ENCODE peak calls at places on chromosome 6, in nine cellular contexts. A is SJSA1, T is posterior cingulate gyrus, F is HFF-Myc, L is nephron progenitor cell, E is epithelial cell of esophagus, D is NCI-H146, X is H9, J is A673. U is an unnamed sample.

GRCh38 chr6:54533567-54533966 is 225.3 kb downstream of the TINAG start:
- DNase-seq in T (no peak), D (no peak), E (no peak), A (no peak), X (no peak), L (no peak), J (no peak), F (no peak), U (no peak)

GRCh38 chr6:153108320-153108719 is 22.8 kb downstream of the RGS17 start:
- DNase-seq in E (peak), D (peak), X (no peak), F (peak), T (no peak), A (no peak), J (no peak), L (no peak), U (no peak)

GRCh38 chr6:130981409-130981808 is 81.6 kb downstream of the EPB41L2 start:
- DNase-seq in X (no peak), J (peak), E (no peak), D (no peak), A (no peak), L (no peak), F (peak), T (no peak), U (no peak)

GRCh38 chr6:161918608-161919205 is 644.8 kb upstream of the AGPAT4 start:
- DNase-seq in A (no peak), L (no peak), X (no peak), T (no peak), D (no peak), E (no peak), F (no peak), J (no peak), U (no peak)

GRCh38 chr6:130896249-130896648 is 69.0 kb downstream of the SMLR1 start:
- DNase-seq in A (no peak), J (no peak), X (no peak), F (no peak), D (no peak), E (no peak), T (no peak), L (no peak), U (no peak)

GRCh38 chr6:143549630-143550268 is 38.2 kb upstream of the FUCA2 start:
- DNase-seq in A (no peak), D (no peak), X (no peak), L (no peak), F (no peak), E (peak), J (no peak), T (no peak), U (no peak)

GRCh38 chr6:33983109-33983475 is 162.8 kb downstream of the GRM4 start:
- DNase-seq in F (no peak), T (no peak), J (no peak), D (peak), E (peak), X (peak), L (no peak), A (no peak), U (no peak)

GRCh38 chr6:108180776-108181175 is 15.0 kb downstream of the NR2E1 start:
- DNase-seq in A (no peak), D (no peak), E (no peak), T (no peak), L (no peak), F (no peak), J (no peak), X (no peak), U (no peak)

GRCh38 chr6:111592726-111593515 is 12.8 kb downstream of the TRAF3IP2 start:
- DNase-seq in A (no peak), J (no peak), E (peak), L (no peak), X (no peak), F (no peak), D (no peak), T (no peak), U (no peak)

GRCh38 chr6:159939591-159940016 is 29.3 kb upstream of the IGF2R start:
- DNase-seq in D (no peak), F (no peak), A (no peak), J (no peak), E (no peak), L (no peak), X (no peak), T (no peak), U (no peak)

GRCh38 chr6:6588064-6588923 is at the start of gene LY86:
- DNase-seq in J (no peak), A (no peak), E (no peak), L (no peak), D (no peak), T (no peak), F (no peak), X (no peak), U (no peak)

GRCh38 chr6:40492126-40492525 is 95.0 kb downstream of the LRFN2 start:
- DNase-seq in J (no peak), X (peak), D (no peak), F (no peak), E (peak), L (no peak), A (no peak), T (no peak), U (no peak)

GRCh38 chr6:31701666-31702420 is 1.3 kb downstream of the ABHD16A start:
- DNase-seq in D (peak), A (no peak), F (no peak), J (no peak), L (no peak), X (no peak), T (no peak), E (no peak), U (no peak)

GRCh38 chr6:147043994-147044477 is 160.2 kb upstream of the STXBP5 start:
- DNase-seq in A (peak), D (peak), X (no peak), F (peak), J (no peak), E (peak), L (no peak), T (no peak), U (no peak)

GRCh38 chr6:11324453-11325023 is 92.1 kb upstream of the NEDD9 start:
- DNase-seq in E (no peak), T (no peak), D (no peak), F (no peak), L (no peak), J (no peak), A (no peak), X (no peak), U (no peak)

GRCh38 chr6:113623124-113623523 is 234.0 kb upstream of the MARCKS start:
- DNase-seq in F (no peak), D (no peak), T (no peak), X (no peak), J (no peak), E (no peak), L (no peak), A (no peak), U (no peak)

GRCh38 chr6:54085526-54085925 is 25.7 kb upstream of the MLIP start:
- DNase-seq in L (no peak), A (no peak), T (no peak), J (no peak), E (peak), F (peak), X (no peak), D (no peak), U (no peak)

GRCh38 chr6:1363729-1364572 is 25.4 kb upstream of the FOXF2 start:
- DNase-seq in T (no peak), J (peak), D (no peak), L (no peak), E (peak), F (peak), A (peak), X (no peak), U (no peak)

GRCh38 chr6:129032602-129033001 is 149.7 kb downstream of the LAMA2 start:
- DNase-seq in L (no peak), A (no peak), J (no peak), D (no peak), X (no peak), E (no peak), F (no peak), T (no peak), U (no peak)

GRCh38 chr6:89008763-89009374 is 45.5 kb upstream of the RNGTT start:
- DNase-seq in T (no peak), F (no peak), L (no peak), J (no peak), A (no peak), X (no peak), D (no peak), E (no peak), U (no peak)

GRCh38 chr6:151059612-151060095 is 180.1 kb upstream of the AKAP12 start:
- DNase-seq in J (no peak), T (no peak), X (no peak), A (no peak), D (no peak), F (no peak), E (no peak), L (peak), U (no peak)

GRCh38 chr6:19180348-19181073 is 656.7 kb upstream of the ID4 start:
- DNase-seq in F (no peak), A (no peak), J (no peak), D (no peak), T (peak), L (no peak), X (no peak), E (no peak), U (peak)

U was measured in substantia nigra.